ENCODE peak calls at places on chromosome 21, in five cellular contexts. B is fibroblast of mammary gland, O is cardiac muscle cell, X is fibroblast of lung, I is AG09319. Q is an unnamed sample.
A peak's percentile ranks its signal among the peaks of the same experiment; 100 is the strongest.

GRCh38 chr21:40841524-40842196 is 5.3 kb downstream of the DSCAM start:
- DNase-seq in B (no peak), O (no peak), I (no peak), X (no peak), Q (no peak)

GRCh38 chr21:40575983-40576382 is 271.0 kb downstream of the DSCAM start:
- DNase-seq in I (no peak), O (no peak), X (no peak), B (no peak), Q (no peak)

GRCh38 chr21:26920055-26920454 is 46.8 kb downstream of the ADAMTS5 start:
- DNase-seq in O (no peak), B (peak; percentile 55), X (peak; percentile 53), I (no peak), Q (peak; percentile 3)

GRCh38 chr21:38758815-38759214 is 46.9 kb upstream of the ETS2 start:
- DNase-seq in O (peak; percentile 55), B (no peak), X (no peak), I (no peak), Q (no peak)

GRCh38 chr21:38269567-38269917 is 12.8 kb downstream of the KCNJ15 start:
- DNase-seq in O (no peak), X (no peak), B (peak; percentile 39), I (no peak), Q (no peak)

GRCh38 chr21:45410151-45410864 is 5.3 kb downstream of the COL18A1 start:
- DNase-seq in B (no peak), O (peak; percentile 37), X (no peak), I (no peak), Q (no peak)

GRCh38 chr21:45407629-45408247 is 2.8 kb downstream of the COL18A1 start:
- DNase-seq in X (no peak), O (no peak), B (no peak), I (no peak), Q (no peak)

GRCh38 chr21:39661121-39661520 is 48.4 kb downstream of the B3GALT5 start:
- DNase-seq in I (no peak), B (no peak), X (no peak), O (no peak), Q (no peak)

GRCh38 chr21:32346951-32347350 is 45.9 kb downstream of the URB1 start:
- DNase-seq in X (no peak), O (no peak), B (no peak), I (no peak), Q (no peak)

GRCh38 chr21:16072692-16073091 is 342.9 kb downstream of the USP25 start:
- DNase-seq in X (peak; percentile 90), I (peak; percentile 70), O (peak; percentile 85), B (peak; percentile 99), Q (peak; percentile 33)

GRCh38 chr21:16079830-16080229 is 350.0 kb downstream of the USP25 start:
- DNase-seq in B (peak; percentile 83), I (no peak), X (peak; percentile 66), O (peak; percentile 23), Q (peak; percentile 20)

GRCh38 chr21:14742119-14742518 is 196.0 kb upstream of the SAMSN1 start:
- DNase-seq in O (no peak), I (no peak), X (no peak), B (peak; percentile 6), Q (no peak)

GRCh38 chr21:15279484-15279883 is 214.7 kb upstream of the NRIP1 start:
- DNase-seq in B (peak; percentile 45), I (no peak), O (no peak), X (no peak), Q (no peak)

GRCh38 chr21:46195595-46196195 is 11.4 kb upstream of the SPATC1L start:
- DNase-seq in X (no peak), O (no peak), I (no peak), B (no peak), Q (no peak)

GRCh38 chr21:39612233-39613028 is at the start of gene B3GALT5:
- DNase-seq in O (no peak), B (peak; percentile 16), X (peak; percentile 22), I (no peak), Q (no peak)

GRCh38 chr21:38171723-38172344 is 85.0 kb upstream of the KCNJ15 start:
- DNase-seq in B (peak; percentile 84), X (peak; percentile 54), I (no peak), O (peak; percentile 46), Q (peak; percentile 33)

GRCh38 chr21:45226540-45227326 is 61.0 kb downstream of the POFUT2 start:
- DNase-seq in B (peak; percentile 37), I (no peak), O (no peak), X (no peak), Q (no peak)

GRCh38 chr21:31410763-31411278 is 66.8 kb upstream of the TIAM1 start:
- DNase-seq in O (no peak), X (no peak), B (no peak), I (no peak), Q (no peak)

GRCh38 chr21:31173881-31174555 is 135.7 kb upstream of the KRTAP19-8 start:
- DNase-seq in I (no peak), O (peak; percentile 49), B (no peak), X (peak; percentile 8), Q (no peak)

GRCh38 chr21:29155118-29155932 is 24.9 kb downstream of the MAP3K7CL start:
- DNase-seq in O (peak; percentile 95), I (peak; percentile 70), B (peak; percentile 78), X (peak; percentile 79), Q (peak; percentile 52)

GRCh38 chr21:29953072-29953471 is 13.3 kb upstream of the GRIK1 start:
- DNase-seq in I (no peak), O (no peak), X (no peak), B (no peak), Q (peak; percentile 6)

GRCh38 chr21:27695246-27695645 is 728.4 kb upstream of the ADAMTS5 start:
- DNase-seq in O (no peak), I (no peak), X (no peak), B (no peak), Q (no peak)

GRCh38 chr21:26572668-26573381 is at the start of gene CYYR1:
- DNase-seq in B (no peak), O (peak; percentile 7), I (no peak), X (peak; percentile 54), Q (no peak)

GRCh38 chr21:37986751-37987399 is 70.6 kb upstream of the KCNJ6 start:
- DNase-seq in B (no peak), I (no peak), O (no peak), X (no peak), Q (no peak)

GRCh38 chr21:27422435-27422834 is 455.5 kb upstream of the ADAMTS5 start:
- DNase-seq in O (no peak), I (no peak), B (peak; percentile 64), X (no peak), Q (no peak)

GRCh38 chr21:27329255-27329851 is 362.5 kb upstream of the ADAMTS5 start:
- DNase-seq in B (peak; percentile 57), O (peak; percentile 51), I (no peak), X (peak; percentile 98), Q (peak; percentile 1)

GRCh38 chr21:30126575-30126974 is 40.0 kb downstream of the CLDN17 start:
- DNase-seq in O (no peak), B (no peak), I (no peak), X (no peak), Q (peak; percentile 20)

GRCh38 chr21:35664683-35665082 is 395.6 kb downstream of the SETD4 start:
- DNase-seq in I (no peak), B (no peak), O (no peak), X (no peak), Q (no peak)

GRCh38 chr21:35658242-35658641 is 402.1 kb downstream of the SETD4 start:
- DNase-seq in O (peak; percentile 76), X (peak; percentile 93), I (peak; percentile 49), B (peak; percentile 94), Q (peak; percentile 40)

GRCh38 chr21:35663856-35664606 is 396.3 kb downstream of the SETD4 start:
- DNase-seq in B (no peak), O (no peak), X (no peak), I (no peak), Q (no peak)
- TF ChIP-seq CTCF in B (no peak), O (no peak), X (no peak), I (no peak), Q (no peak)

GRCh38 chr21:42660118-42660470 is 6.7 kb downstream of the PDE9A start:
- DNase-seq in X (no peak), O (no peak), I (no peak), B (no peak), Q (no peak)
- TF ChIP-seq CTCF in X (no peak), O (no peak), I (no peak), B (no peak), Q (no peak)

DNA sequence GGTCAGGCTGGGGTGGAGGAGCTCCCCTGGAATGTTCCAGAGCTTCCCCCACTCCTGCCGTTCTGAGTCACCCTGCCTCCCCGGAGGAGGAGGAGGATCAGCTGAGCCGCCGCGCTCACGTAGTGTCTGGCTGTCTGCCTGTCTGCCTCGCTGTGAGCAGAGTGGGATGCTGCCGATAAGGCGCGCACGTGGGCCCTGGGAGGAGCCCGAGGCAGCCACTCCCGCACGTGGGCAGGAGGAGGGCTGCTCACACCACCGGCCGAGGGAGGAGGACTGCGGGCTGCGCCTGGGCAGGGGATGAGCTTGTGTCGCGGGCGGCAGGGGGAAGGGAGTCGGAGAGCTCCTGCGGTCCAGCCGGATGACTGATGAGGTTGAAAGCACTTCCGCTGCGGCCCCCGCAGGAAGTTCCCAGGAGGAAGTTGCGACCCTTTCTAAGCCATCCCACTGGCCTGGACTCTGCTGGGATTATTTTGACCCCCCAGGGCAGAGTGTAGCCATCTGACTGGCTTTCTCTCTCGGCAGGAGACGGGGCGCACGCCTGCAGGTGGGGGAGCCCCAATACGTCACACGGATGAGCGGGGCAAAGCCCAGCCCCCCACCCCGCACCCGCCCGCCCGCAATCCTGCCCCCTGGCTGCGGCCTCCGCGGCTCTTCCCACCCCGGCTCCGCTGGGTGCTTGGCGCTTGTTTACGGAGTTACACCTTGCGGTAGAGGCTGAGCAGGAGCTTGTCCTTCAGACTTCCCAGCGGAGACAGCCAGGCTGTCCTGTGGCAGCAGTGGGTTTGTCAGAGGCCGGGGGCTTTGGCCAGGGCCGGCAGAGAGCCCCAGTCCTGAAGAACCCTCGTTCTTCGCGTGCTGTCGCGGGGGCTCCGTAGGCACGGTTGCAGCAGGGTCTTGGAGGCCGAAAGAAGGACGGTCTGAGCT is 9.8 kb downstream of the PDXK start:
- DNase-seq in X (peak; percentile 95), O (peak; percentile 100), B (peak; percentile 98), I (peak; percentile 90), Q (peak; percentile 94)
- TF ChIP-seq CTCF in X (no peak), O (peak; percentile 20), B (no peak), I (peak; percentile 10), Q (no peak)

DNA sequence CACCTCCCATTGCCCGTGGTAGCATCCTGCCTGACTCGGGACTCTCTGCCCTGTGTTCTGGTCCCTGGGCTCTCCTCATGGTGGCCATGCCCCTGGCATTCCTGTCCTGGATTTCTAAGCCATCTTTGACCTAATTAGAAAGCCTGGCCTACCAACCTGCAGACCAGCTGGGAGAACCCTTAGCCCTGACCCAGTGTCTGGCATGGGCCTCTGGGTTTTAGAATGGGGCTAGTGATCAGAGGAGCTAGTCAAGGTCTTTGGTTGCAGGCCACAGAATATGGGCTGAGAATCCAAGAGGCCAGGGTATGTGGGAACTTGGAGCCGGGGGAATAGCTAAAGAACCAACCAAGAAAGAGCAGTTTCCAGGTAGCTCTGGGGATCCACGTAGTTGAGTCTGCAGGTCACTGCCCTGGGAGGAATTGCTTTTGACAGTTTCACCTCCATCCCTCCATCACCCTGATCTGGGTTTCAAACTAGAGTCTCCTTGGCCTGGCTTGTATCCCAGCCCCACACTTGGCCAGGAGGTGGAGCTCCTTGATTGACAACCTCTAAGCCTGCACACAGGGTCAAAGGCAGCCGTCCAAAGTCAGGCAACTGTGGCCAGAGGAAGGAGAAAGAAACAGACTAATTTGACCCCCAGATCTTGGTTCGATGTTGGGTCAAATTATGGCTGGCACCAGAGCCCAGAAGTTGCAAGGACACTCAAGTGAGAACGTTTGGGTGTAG is 54.7 kb upstream of the ABCG1 start:
- DNase-seq in B (no peak), X (peak; percentile 31), O (peak; percentile 43), I (no peak), Q (peak; percentile 65)
- TF ChIP-seq CTCF in B (peak; percentile 20), X (no peak), O (peak; percentile 40), I (peak; percentile 3), Q (peak; percentile 71)

Q was measured in MCF 10A.